ENCODE peak calls at places on chromosomes 4 and X, in nine cellular contexts. One of them, this sample, is unnamed.
A peak's percentile ranks its signal among the peaks of the same experiment; 100 is the strongest.

GRCh38 chr4:123995939-123996338 is 599.3 kb downstream of the SPRY1 start:
- DNase-seq in omental fat pad: no peak
- DNase-seq in progenitor cell of endocrine pancreas: no peak
- DNase-seq in T-helper 2 cell: no peak
- DNase-seq in HuH-7: no peak
- DNase-seq in posterior cingulate gyrus: no peak
- DNase-seq in GM04503: peak; percentile 83
- DNase-seq in germinal center: no peak
- DNase-seq in activated gamma-delta T cell treated with anti-CD3 and anti-CD28 coated beads, Interleukin-2, amount 50 U/mL, for 16 hours: no peak
- DNase-seq in this sample: no peak

GRCh38 chr4:168751263-168752225 is 254.7 kb downstream of the PALLD start:
- DNase-seq in omental fat pad: no peak
- DNase-seq in progenitor cell of endocrine pancreas: no peak
- DNase-seq in T-helper 2 cell: no peak
- DNase-seq in HuH-7: no peak
- DNase-seq in posterior cingulate gyrus: no peak
- DNase-seq in GM04503: no peak
- DNase-seq in germinal center: no peak
- DNase-seq in activated gamma-delta T cell treated with anti-CD3 and anti-CD28 coated beads, Interleukin-2, amount 50 U/mL, for 16 hours: no peak
- DNase-seq in this sample: no peak

GRCh38 chr4:84870398-84871163 is 95.9 kb downstream of the WDFY3 start:
- DNase-seq in omental fat pad: no peak
- DNase-seq in progenitor cell of endocrine pancreas: no peak
- DNase-seq in T-helper 2 cell: no peak
- DNase-seq in HuH-7: no peak
- DNase-seq in posterior cingulate gyrus: no peak
- DNase-seq in GM04503: no peak
- DNase-seq in germinal center: no peak
- DNase-seq in activated gamma-delta T cell treated with anti-CD3 and anti-CD28 coated beads, Interleukin-2, amount 50 U/mL, for 16 hours: no peak
- DNase-seq in this sample: no peak

GRCh38 chr4:7546809-7547367 is 112.2 kb upstream of the PSAPL1 start:
- DNase-seq in omental fat pad: no peak
- DNase-seq in progenitor cell of endocrine pancreas: no peak
- DNase-seq in T-helper 2 cell: no peak
- DNase-seq in HuH-7: no peak
- DNase-seq in posterior cingulate gyrus: no peak
- DNase-seq in GM04503: peak; percentile 39
- DNase-seq in germinal center: no peak
- DNase-seq in activated gamma-delta T cell treated with anti-CD3 and anti-CD28 coated beads, Interleukin-2, amount 50 U/mL, for 16 hours: no peak
- DNase-seq in this sample: no peak

GRCh38 chrX:119503484-119503861 is 35.2 kb downstream of the SLC25A5 start:
- DNase-seq in omental fat pad: no peak
- DNase-seq in progenitor cell of endocrine pancreas: no peak
- DNase-seq in T-helper 2 cell: no peak
- DNase-seq in HuH-7: no peak
- DNase-seq in posterior cingulate gyrus: peak; percentile 20
- DNase-seq in GM04503: peak; percentile 71
- DNase-seq in germinal center: no peak
- DNase-seq in activated gamma-delta T cell treated with anti-CD3 and anti-CD28 coated beads, Interleukin-2, amount 50 U/mL, for 16 hours: no peak
- DNase-seq in this sample: no peak

GRCh38 chr4:41887821-41888699 is 47.2 kb upstream of the TMEM33 start:
- DNase-seq in omental fat pad: no peak
- DNase-seq in progenitor cell of endocrine pancreas: no peak
- DNase-seq in T-helper 2 cell: no peak
- DNase-seq in HuH-7: no peak
- DNase-seq in posterior cingulate gyrus: no peak
- DNase-seq in GM04503: no peak
- DNase-seq in germinal center: no peak
- DNase-seq in activated gamma-delta T cell treated with anti-CD3 and anti-CD28 coated beads, Interleukin-2, amount 50 U/mL, for 16 hours: peak; percentile 18
- DNase-seq in this sample: no peak

GRCh38 chr4:53863163-53863562 is 201.2 kb downstream of the CHIC2 start:
- DNase-seq in omental fat pad: no peak
- DNase-seq in progenitor cell of endocrine pancreas: no peak
- DNase-seq in T-helper 2 cell: no peak
- DNase-seq in HuH-7: no peak
- DNase-seq in posterior cingulate gyrus: no peak
- DNase-seq in GM04503: no peak
- DNase-seq in germinal center: no peak
- DNase-seq in activated gamma-delta T cell treated with anti-CD3 and anti-CD28 coated beads, Interleukin-2, amount 50 U/mL, for 16 hours: no peak
- DNase-seq in this sample: no peak

GRCh38 chrX:105648732-105649131 is 173.6 kb upstream of the NRK start:
- DNase-seq in omental fat pad: no peak
- DNase-seq in progenitor cell of endocrine pancreas: no peak
- DNase-seq in T-helper 2 cell: no peak
- DNase-seq in HuH-7: no peak
- DNase-seq in posterior cingulate gyrus: no peak
- DNase-seq in GM04503: no peak
- DNase-seq in germinal center: no peak
- DNase-seq in activated gamma-delta T cell treated with anti-CD3 and anti-CD28 coated beads, Interleukin-2, amount 50 U/mL, for 16 hours: no peak
- DNase-seq in this sample: no peak

GRCh38 chrX:47078129-47079043 is at the start of gene RGN:
- DNase-seq in omental fat pad: no peak
- DNase-seq in progenitor cell of endocrine pancreas: peak; percentile 10
- DNase-seq in T-helper 2 cell: no peak
- DNase-seq in HuH-7: peak; percentile 14
- DNase-seq in posterior cingulate gyrus: peak; percentile 77
- DNase-seq in GM04503: no peak
- DNase-seq in germinal center: no peak
- DNase-seq in activated gamma-delta T cell treated with anti-CD3 and anti-CD28 coated beads, Interleukin-2, amount 50 U/mL, for 16 hours: no peak
- DNase-seq in this sample: no peak

GRCh38 chr4:53601251-53601764 is 10.0 kb upstream of the LNX1 start:
- DNase-seq in omental fat pad: no peak
- DNase-seq in progenitor cell of endocrine pancreas: no peak
- DNase-seq in T-helper 2 cell: no peak
- DNase-seq in HuH-7: peak; percentile 58
- DNase-seq in posterior cingulate gyrus: peak; percentile 69
- DNase-seq in GM04503: no peak
- DNase-seq in germinal center: peak; percentile 28
- DNase-seq in activated gamma-delta T cell treated with anti-CD3 and anti-CD28 coated beads, Interleukin-2, amount 50 U/mL, for 16 hours: no peak
- DNase-seq in this sample: no peak

GRCh38 chr4:140005699-140006098 is 148.3 kb downstream of the MAML3 start:
- DNase-seq in omental fat pad: no peak
- DNase-seq in progenitor cell of endocrine pancreas: no peak
- DNase-seq in T-helper 2 cell: no peak
- DNase-seq in HuH-7: no peak
- DNase-seq in posterior cingulate gyrus: no peak
- DNase-seq in GM04503: no peak
- DNase-seq in germinal center: no peak
- DNase-seq in activated gamma-delta T cell treated with anti-CD3 and anti-CD28 coated beads, Interleukin-2, amount 50 U/mL, for 16 hours: no peak
- DNase-seq in this sample: no peak

GRCh38 chr4:108360857-108361820 is 192.4 kb upstream of the LEF1 start:
- DNase-seq in omental fat pad: no peak
- DNase-seq in progenitor cell of endocrine pancreas: no peak
- DNase-seq in T-helper 2 cell: no peak
- DNase-seq in HuH-7: no peak
- DNase-seq in posterior cingulate gyrus: no peak
- DNase-seq in GM04503: peak; percentile 82
- DNase-seq in germinal center: no peak
- DNase-seq in activated gamma-delta T cell treated with anti-CD3 and anti-CD28 coated beads, Interleukin-2, amount 50 U/mL, for 16 hours: no peak
- DNase-seq in this sample: no peak

GRCh38 chr4:38795087-38795486 is 9.5 kb downstream of the TLR1 start:
- DNase-seq in omental fat pad: no peak
- DNase-seq in progenitor cell of endocrine pancreas: no peak
- DNase-seq in T-helper 2 cell: no peak
- DNase-seq in HuH-7: no peak
- DNase-seq in posterior cingulate gyrus: no peak
- DNase-seq in GM04503: no peak
- DNase-seq in germinal center: no peak
- DNase-seq in activated gamma-delta T cell treated with anti-CD3 and anti-CD28 coated beads, Interleukin-2, amount 50 U/mL, for 16 hours: no peak
- DNase-seq in this sample: no peak

GRCh38 chr4:56750231-56750630 is 69.1 kb upstream of the HOPX start:
- DNase-seq in omental fat pad: no peak
- DNase-seq in progenitor cell of endocrine pancreas: no peak
- DNase-seq in T-helper 2 cell: no peak
- DNase-seq in HuH-7: no peak
- DNase-seq in posterior cingulate gyrus: no peak
- DNase-seq in GM04503: no peak
- DNase-seq in germinal center: no peak
- DNase-seq in activated gamma-delta T cell treated with anti-CD3 and anti-CD28 coated beads, Interleukin-2, amount 50 U/mL, for 16 hours: no peak
- DNase-seq in this sample: no peak

GRCh38 chrX:54048413-54048812 is 4.1 kb upstream of the PHF8 start:
- DNase-seq in omental fat pad: no peak
- DNase-seq in progenitor cell of endocrine pancreas: no peak
- DNase-seq in T-helper 2 cell: no peak
- DNase-seq in HuH-7: no peak
- DNase-seq in posterior cingulate gyrus: no peak
- DNase-seq in GM04503: no peak
- DNase-seq in germinal center: no peak
- DNase-seq in activated gamma-delta T cell treated with anti-CD3 and anti-CD28 coated beads, Interleukin-2, amount 50 U/mL, for 16 hours: no peak
- DNase-seq in this sample: no peak

GRCh38 chr4:185626798-185627197 is 91.5 kb upstream of the PDLIM3 start:
- DNase-seq in omental fat pad: no peak
- DNase-seq in progenitor cell of endocrine pancreas: no peak
- DNase-seq in T-helper 2 cell: no peak
- DNase-seq in HuH-7: no peak
- DNase-seq in posterior cingulate gyrus: no peak
- DNase-seq in GM04503: no peak
- DNase-seq in germinal center: no peak
- DNase-seq in activated gamma-delta T cell treated with anti-CD3 and anti-CD28 coated beads, Interleukin-2, amount 50 U/mL, for 16 hours: no peak
- DNase-seq in this sample: no peak

GRCh38 chr4:83335691-83336090 is 1.0 kb upstream of the HPSE start:
- DNase-seq in omental fat pad: no peak
- DNase-seq in progenitor cell of endocrine pancreas: no peak
- DNase-seq in T-helper 2 cell: no peak
- DNase-seq in HuH-7: no peak
- DNase-seq in posterior cingulate gyrus: no peak
- DNase-seq in GM04503: no peak
- DNase-seq in germinal center: no peak
- DNase-seq in activated gamma-delta T cell treated with anti-CD3 and anti-CD28 coated beads, Interleukin-2, amount 50 U/mL, for 16 hours: no peak
- DNase-seq in this sample: no peak

GRCh38 chrX:119654112-119654531 is 38.8 kb downstream of the SEPTIN6 start:
- DNase-seq in omental fat pad: no peak
- DNase-seq in progenitor cell of endocrine pancreas: no peak
- DNase-seq in T-helper 2 cell: no peak
- DNase-seq in HuH-7: no peak
- DNase-seq in posterior cingulate gyrus: peak; percentile 76
- DNase-seq in GM04503: no peak
- DNase-seq in germinal center: no peak
- DNase-seq in activated gamma-delta T cell treated with anti-CD3 and anti-CD28 coated beads, Interleukin-2, amount 50 U/mL, for 16 hours: no peak
- DNase-seq in this sample: no peak

GRCh38 chrX:68696267-68696666 is 48.8 kb downstream of the STARD8 start:
- DNase-seq in omental fat pad: no peak
- DNase-seq in progenitor cell of endocrine pancreas: no peak
- DNase-seq in T-helper 2 cell: no peak
- DNase-seq in HuH-7: no peak
- DNase-seq in posterior cingulate gyrus: no peak
- DNase-seq in GM04503: no peak
- DNase-seq in germinal center: no peak
- DNase-seq in activated gamma-delta T cell treated with anti-CD3 and anti-CD28 coated beads, Interleukin-2, amount 50 U/mL, for 16 hours: no peak
- DNase-seq in this sample: no peak

GRCh38 chrX:96756491-96756890 is 71.8 kb downstream of the DIAPH2 start:
- DNase-seq in omental fat pad: no peak
- DNase-seq in progenitor cell of endocrine pancreas: no peak
- DNase-seq in T-helper 2 cell: no peak
- DNase-seq in HuH-7: no peak
- DNase-seq in posterior cingulate gyrus: no peak
- DNase-seq in GM04503: no peak
- DNase-seq in germinal center: no peak
- DNase-seq in activated gamma-delta T cell treated with anti-CD3 and anti-CD28 coated beads, Interleukin-2, amount 50 U/mL, for 16 hours: no peak
- DNase-seq in this sample: no peak

GRCh38 chr4:139861471-139861870 is 195.9 kb downstream of the MGST2 start:
- DNase-seq in omental fat pad: no peak
- DNase-seq in progenitor cell of endocrine pancreas: no peak
- DNase-seq in T-helper 2 cell: no peak
- DNase-seq in HuH-7: no peak
- DNase-seq in posterior cingulate gyrus: no peak
- DNase-seq in GM04503: no peak
- DNase-seq in germinal center: no peak
- DNase-seq in activated gamma-delta T cell treated with anti-CD3 and anti-CD28 coated beads, Interleukin-2, amount 50 U/mL, for 16 hours: no peak
- DNase-seq in this sample: no peak

GRCh38 chr4:7860600-7861158 is 79.0 kb downstream of the AFAP1 start:
- DNase-seq in omental fat pad: no peak
- DNase-seq in progenitor cell of endocrine pancreas: no peak
- DNase-seq in T-helper 2 cell: no peak
- DNase-seq in HuH-7: no peak
- DNase-seq in posterior cingulate gyrus: no peak
- DNase-seq in GM04503: no peak
- DNase-seq in germinal center: no peak
- DNase-seq in activated gamma-delta T cell treated with anti-CD3 and anti-CD28 coated beads, Interleukin-2, amount 50 U/mL, for 16 hours: no peak
- DNase-seq in this sample: no peak

GRCh38 chrX:46374371-46374770 is 170.8 kb downstream of the ZNF674 start:
- DNase-seq in omental fat pad: no peak
- DNase-seq in progenitor cell of endocrine pancreas: no peak
- DNase-seq in T-helper 2 cell: no peak
- DNase-seq in HuH-7: no peak
- DNase-seq in posterior cingulate gyrus: no peak
- DNase-seq in GM04503: no peak
- DNase-seq in germinal center: no peak
- DNase-seq in activated gamma-delta T cell treated with anti-CD3 and anti-CD28 coated beads, Interleukin-2, amount 50 U/mL, for 16 hours: no peak
- DNase-seq in this sample: no peak

GRCh38 chr4:73139245-73139644 is 69.7 kb upstream of the COX18 start:
- DNase-seq in omental fat pad: no peak
- DNase-seq in progenitor cell of endocrine pancreas: no peak
- DNase-seq in T-helper 2 cell: no peak
- DNase-seq in HuH-7: no peak
- DNase-seq in posterior cingulate gyrus: no peak
- DNase-seq in GM04503: no peak
- DNase-seq in germinal center: no peak
- DNase-seq in activated gamma-delta T cell treated with anti-CD3 and anti-CD28 coated beads, Interleukin-2, amount 50 U/mL, for 16 hours: no peak
- DNase-seq in this sample: no peak

GRCh38 chrX:13828392-13828791 is 11.5 kb upstream of the GPM6B start:
- DNase-seq in omental fat pad: no peak
- DNase-seq in progenitor cell of endocrine pancreas: no peak
- DNase-seq in T-helper 2 cell: no peak
- DNase-seq in HuH-7: no peak
- DNase-seq in posterior cingulate gyrus: no peak
- DNase-seq in GM04503: no peak
- DNase-seq in germinal center: no peak
- DNase-seq in activated gamma-delta T cell treated with anti-CD3 and anti-CD28 coated beads, Interleukin-2, amount 50 U/mL, for 16 hours: no peak
- DNase-seq in this sample: no peak